ENCODE peak calls at places on chromosomes 16 and 17, in four cellular contexts. M, T, K and D are unnamed samples.

GRCh38 chr17:27756467-27757371 is 43.6 kb downstream of the NOS2 start:
- DNase-seq in M (no peak), T (peak), K (peak), D (no peak)

GRCh38 chr16:82801361-82801760 is 174.6 kb downstream of the CDH13 start:
- DNase-seq in M (no peak), T (peak), K (no peak), D (no peak)

GRCh38 chr16:11283820-11284248 is 2.7 kb upstream of the PRM1 start:
- DNase-seq in M (no peak), T (no peak), K (no peak), D (no peak)

GRCh38 chr16:70331588-70332358 is 14.9 kb upstream of the DDX19A start:
- DNase-seq in M (no peak), T (no peak), K (no peak), D (no peak)

GRCh38 chr17:35769895-35770486 is 9.3 kb downstream of the C17orf50 start:
- DNase-seq in M (no peak), T (no peak), K (no peak), D (no peak)

GRCh38 chr17:76972046-76972641 is 103.9 kb downstream of the MGAT5B start:
- DNase-seq in M (no peak), T (no peak), K (no peak), D (no peak)

GRCh38 chr17:80789356-80789902 is 202.2 kb upstream of the CHMP6 start:
- DNase-seq in M (no peak), T (no peak), K (no peak), D (no peak)

GRCh38 chr17:12815642-12816141 is 26.4 kb downstream of the ARHGAP44 start:
- DNase-seq in M (no peak), T (no peak), K (no peak), D (no peak)

GRCh38 chr16:52212841-52213240 is 334.1 kb downstream of the TOX3 start:
- DNase-seq in M (no peak), T (no peak), K (no peak), D (no peak)

GRCh38 chr16:73056383-73056782 is 8.5 kb upstream of the ZFHX3 start:
- DNase-seq in M (no peak), T (no peak), K (no peak), D (no peak)

GRCh38 chr16:17370233-17371013 is 100.3 kb downstream of the XYLT1 start:
- DNase-seq in M (no peak), T (no peak), K (no peak), D (no peak)

GRCh38 chr17:45229681-45230409 is 8.2 kb downstream of the FMNL1 start:
- DNase-seq in M (no peak), T (peak), K (no peak), D (no peak)

GRCh38 chr17:57954421-57955182 is 610 bp downstream of the CUEDC1 start:
- DNase-seq in M (no peak), T (no peak), K (no peak), D (peak)

GRCh38 chr17:40437095-40437732 is 6.0 kb upstream of the IGFBP4 start:
- DNase-seq in M (no peak), T (no peak), K (no peak), D (no peak)

GRCh38 chr17:70603226-70603625 is 433.9 kb downstream of the KCNJ2 start:
- DNase-seq in M (no peak), T (no peak), K (no peak), D (no peak)

GRCh38 chr17:65277576-65277975 is 140.4 kb downstream of the RGS9 start:
- DNase-seq in M (no peak), T (no peak), K (no peak), D (peak)

GRCh38 chr16:89031715-89032659 is 55.0 kb upstream of the CBFA2T3 start:
- DNase-seq in M (peak), T (peak), K (peak), D (no peak)

GRCh38 chr16:68382296-68382718 is 66.0 kb downstream of the SMPD3 start:
- DNase-seq in M (no peak), T (no peak), K (peak), D (no peak)

GRCh38 chr16:56226840-56227525 is 35.7 kb downstream of the GNAO1 start:
- DNase-seq in M (no peak), T (no peak), K (peak), D (no peak)

GRCh38 chr17:41464682-41465081 is 2.5 kb downstream of the KRT32 start:
- DNase-seq in M (no peak), T (no peak), K (no peak), D (no peak)

GRCh38 chr17:6641374-6641818 is 536 bp downstream of the TXNDC17 start:
- DNase-seq in M (no peak), T (no peak), K (peak), D (no peak)

GRCh38 chr17:82216301-82217119 is 3.9 kb upstream of the CCDC57 start:
- DNase-seq in M (no peak), T (no peak), K (no peak), D (peak)

GRCh38 chr16:5905935-5906334 is 808.3 kb upstream of the EEF2KMT start:
- DNase-seq in M (no peak), T (no peak), K (no peak), D (no peak)

GRCh38 chr16:1298406-1298805 is 11.0 kb upstream of the UBE2I start:
- DNase-seq in M (no peak), T (no peak), K (no peak), D (no peak)

GRCh38 chr17:76434870-76435269 is 18.1 kb downstream of the UBE2O start:
- DNase-seq in M (no peak), T (no peak), K (no peak), D (no peak)